ENCODE peak calls at places on chromosome 14, in ten cellular contexts. A is HCT116, M is stomach, G is SK-N-SH, C is mucosa of descending colon, B is thoracic aorta, I is psoas muscle, F is heart left ventricle, R is PC-3, S is K562. L is an unnamed sample. For H3K9me3, the result is how much of the 10 kb centered on the place peaks cover.

GRCh38 chr14:100078997-100079561 is 13.9 kb downstream of the EVL start:
- DNase-seq in M (peak), G (peak), F (no peak), I (no peak), C (peak), A (no peak), B (no peak), S (peak), R (peak), L (peak)

GRCh38 chr14:100589760-100590469 is 2.7 kb upstream of the BEGAIN start:
- DNase-seq in C (no peak), M (no peak), B (no peak), I (peak), R (no peak), G (peak), S (no peak), A (no peak), F (no peak), L (no peak)

GRCh38 chr14:70156602-70157001 is 32.1 kb downstream of the SLC8A3 start:
- DNase-seq in C (no peak), I (peak), S (no peak), B (no peak), F (no peak), A (no peak), R (no peak), G (no peak), M (no peak), L (no peak)

GRCh38 chr14:55874785-55875184 is 243.4 kb upstream of the PELI2 start:
- DNase-seq in F (no peak), A (no peak), S (no peak), I (no peak), G (no peak), C (no peak), M (no peak), B (no peak), R (no peak), L (no peak)

GRCh38 chr14:96136361-96136760 is 68.3 kb upstream of the BDKRB2 start:
- DNase-seq in I (no peak), B (no peak), M (no peak), F (no peak), R (peak), S (no peak), C (no peak), A (no peak), G (no peak), L (no peak)

GRCh38 chr14:29089849-29090248 is 323.3 kb downstream of the FOXG1 start:
- DNase-seq in M (no peak), B (no peak), F (no peak), I (no peak), G (no peak), S (no peak), A (no peak), C (no peak), R (no peak), L (no peak)

GRCh38 chr14:63383776-63384367 is 65.1 kb upstream of the GPHB5 start:
- DNase-seq in I (no peak), G (no peak), S (no peak), A (no peak), F (no peak), M (no peak), R (no peak), C (no peak), B (no peak), L (no peak)

GRCh38 chr14:93944348-93945069 is 17.4 kb downstream of the FAM181A start:
- DNase-seq in M (no peak), G (peak), S (no peak), A (no peak), R (no peak), F (no peak), I (peak), C (no peak), B (no peak), L (no peak)

GRCh38 chr14:55585854-55586253 is 5.8 kb downstream of the KTN1 start:
- DNase-seq in A (no peak), B (no peak), M (no peak), G (no peak), C (no peak), R (peak), F (no peak), S (no peak), I (no peak), L (no peak)

GRCh38 chr14:50620341-50620740 is 47.8 kb downstream of the SAV1 start:
- DNase-seq in I (no peak), B (no peak), A (no peak), G (no peak), C (no peak), S (no peak), R (peak), M (no peak), F (no peak), L (no peak)

GRCh38 chr14:101460521-101460920 is 100.8 kb upstream of the DIO3 start:
- DNase-seq in G (no peak), I (no peak), C (no peak), M (no peak), A (no peak), F (no peak), B (no peak), S (no peak), R (no peak), L (no peak)

GRCh38 chr14:53793790-53794560 is 162.7 kb downstream of the BMP4 start:
- DNase-seq in I (peak), B (no peak), C (peak), M (no peak), A (no peak), R (peak), S (no peak), F (no peak), G (no peak), L (no peak)

GRCh38 chr14:68404652-68405183 is 388.1 kb downstream of the ZFP36L1 start:
- DNase-seq in G (no peak), R (no peak), S (no peak), M (no peak), B (no peak), C (no peak), A (no peak), F (no peak), I (no peak), L (no peak)

GRCh38 chr14:37623552-37623951 is 28.1 kb downstream of the TTC6 start:
- DNase-seq in S (no peak), I (no peak), G (no peak), F (no peak), C (no peak), M (no peak), B (no peak), R (peak), A (peak), L (no peak)

GRCh38 chr14:89330236-89331002 is 86.6 kb downstream of the FOXN3 start:
- DNase-seq in G (no peak), F (peak), C (no peak), S (no peak), I (peak), B (peak), R (no peak), M (no peak), A (no peak), L (no peak)

GRCh38 chr14:23631702-23632460 is 4.3 kb upstream of the DHRS2 start:
- DNase-seq in R (peak), I (peak), F (peak), A (peak), G (peak), S (peak), M (peak), B (no peak), C (peak), L (peak)

GRCh38 chr14:98949506-98950135 is 322.4 kb downstream of the BCL11B start:
- DNase-seq in I (no peak), B (no peak), R (no peak), S (no peak), G (no peak), A (no peak), C (no peak), F (no peak), M (no peak), L (no peak)

GRCh38 chr14:75978249-75978731 is 3.5 kb downstream of the TGFB3 start:
- DNase-seq in M (peak), R (no peak), F (no peak), I (no peak), A (no peak), C (peak), G (peak), S (no peak), B (no peak), L (no peak)

GRCh38 chr14:22664261-22664660 is 20.1 kb upstream of the OR6J1 start:
- DNase-seq in G (no peak), F (no peak), B (no peak), R (no peak), A (no peak), M (no peak), I (no peak), C (no peak), S (no peak), L (no peak)

GRCh38 chr14:85688024-85688423 is 158.1 kb downstream of the FLRT2 start:
- DNase-seq in B (no peak), A (no peak), C (no peak), G (no peak), I (no peak), M (no peak), S (no peak), R (no peak), F (no peak), L (no peak)

GRCh38 chr14:74612346-74613021 is 447 bp upstream of the LTBP2 start:
- DNase-seq in B (no peak), R (peak), S (peak), C (peak), A (no peak), M (peak), G (peak), I (peak), F (peak), L (peak)

GRCh38 chr14:91806716-91807115 is 60.6 kb downstream of the TC2N start:
- DNase-seq in R (no peak), F (no peak), M (no peak), A (no peak), C (no peak), B (no peak), I (no peak), S (no peak), G (no peak), L (no peak)
- H3K9me3 ChIP-seq in R (under half), F (under half), M (under half), A (under half), C (under half), B (under half), I (under half), S (under half), G (under half), L (under half)

GRCh38 chr14:106163316-106163715 is 636.9 kb downstream of the TMEM121 start:
- DNase-seq in B (no peak), F (no peak), G (no peak), R (no peak), M (no peak), I (no peak), S (no peak), C (no peak), A (no peak), L (no peak)

GRCh38 chr14:106166232-106166631 is 639.8 kb downstream of the TMEM121 start:
- DNase-seq in A (no peak), F (no peak), M (no peak), S (no peak), B (no peak), C (no peak), I (no peak), G (no peak), R (no peak), L (no peak)

GRCh38 chr14:106166650-106167204 is 640.3 kb downstream of the TMEM121 start:
- DNase-seq in R (no peak), G (no peak), C (no peak), F (no peak), I (no peak), B (no peak), M (no peak), A (no peak), S (no peak), L (no peak)
- H3K9me3 ChIP-seq in R (under half), G (under half), C (under half), F (under half), I (under half), B (under half), M (under half), A (under half), S (under half), L (under half)

GRCh38 chr14:106308839-106309389 is 782.5 kb downstream of the TMEM121 start:
- DNase-seq in I (no peak), A (no peak), C (peak), M (peak), G (peak), S (peak), R (no peak), B (no peak), F (no peak), L (peak)
- H3K9me3 ChIP-seq in I (under half), A (under half), C (under half), M (under half), G (under half), S (under half), R (under half), B (under half), F (under half), L (under half)

GRCh38 chr14:61372842-61373555 is 51.6 kb downstream of the PRKCH start:
- DNase-seq in S (no peak), M (no peak), C (no peak), B (no peak), A (no peak), F (no peak), R (no peak), I (no peak), G (no peak), L (no peak)
- H3K9me3 ChIP-seq in S (under half), M (under half), C (under half), B (under half), A (under half), F (under half), R (under half), I (under half), G (under half), L (under half)

L was measured in T-helper 17 cell.